ENCODE peak calls at places on chromosomes 4 and X, in six cellular contexts. N is K562, W is GM12878, U is H1, F is HepG2, T is GM12892. E is an unnamed sample.

GRCh38 chr4:38328963-38329729 is 334.9 kb upstream of the KLF3 start:
- DNase-seq in W (no peak), F (no peak), T (no peak), U (no peak), N (no peak), E (no peak)

GRCh38 chr4:175509320-175509719 is 302.7 kb downstream of the GPM6A start:
- DNase-seq in F (peak; percentile 12), W (no peak), U (peak; percentile 9), N (peak; percentile 5), T (no peak), E (no peak)

GRCh38 chr4:16659120-16659519 is 239.3 kb downstream of the LDB2 start:
- DNase-seq in N (no peak), U (no peak), W (no peak), F (no peak), T (no peak), E (no peak)

GRCh38 chr4:77104405-77105292 is 28.9 kb upstream of the CCNI start:
- DNase-seq in W (no peak), U (no peak), T (no peak), N (no peak), F (no peak), E (no peak)

GRCh38 chr4:98568896-98569663 is 89.3 kb downstream of the TSPAN5 start:
- DNase-seq in T (no peak), W (no peak), N (no peak), U (no peak), F (no peak), E (no peak)

GRCh38 chrX:19344207-19344534 is 444 bp downstream of the PDHA1 start:
- DNase-seq in W (no peak), U (no peak), F (no peak), N (no peak), T (no peak), E (no peak)

GRCh38 chr4:120769227-120769626 is 153.3 kb downstream of the PRDM5 start:
- DNase-seq in F (no peak), U (no peak), N (no peak), T (no peak), W (no peak), E (no peak)

GRCh38 chr4:6937201-6937600 is 27.6 kb downstream of the TBC1D14 start:
- DNase-seq in U (no peak), T (no peak), N (no peak), F (no peak), W (no peak), E (no peak)

GRCh38 chr4:38819569-38819968 is 15.0 kb upstream of the TLR1 start:
- DNase-seq in F (no peak), N (no peak), W (peak; percentile 68), U (no peak), T (no peak), E (no peak)

GRCh38 chrX:120560405-120560841 is 339 bp downstream of the CUL4B start:
- DNase-seq in U (no peak), W (no peak), F (peak; percentile 32), T (no peak), N (no peak), E (no peak)

GRCh38 chrX:120562569-120562926 is 1.8 kb upstream of the CUL4B start:
- DNase-seq in N (no peak), W (no peak), U (no peak), F (no peak), T (no peak), E (no peak)

GRCh38 chrX:120560842-120561633 is at the start of gene CUL4B:
- DNase-seq in T (peak; percentile 45), W (peak; percentile 72), U (peak; percentile 88), F (peak; percentile 91), N (peak; percentile 92), E (peak; percentile 42)

GRCh38 chrX:120559799-120560198 is 963 bp downstream of the CUL4B start:
- DNase-seq in F (no peak), W (no peak), T (no peak), N (no peak), U (no peak), E (no peak)

DNA sequence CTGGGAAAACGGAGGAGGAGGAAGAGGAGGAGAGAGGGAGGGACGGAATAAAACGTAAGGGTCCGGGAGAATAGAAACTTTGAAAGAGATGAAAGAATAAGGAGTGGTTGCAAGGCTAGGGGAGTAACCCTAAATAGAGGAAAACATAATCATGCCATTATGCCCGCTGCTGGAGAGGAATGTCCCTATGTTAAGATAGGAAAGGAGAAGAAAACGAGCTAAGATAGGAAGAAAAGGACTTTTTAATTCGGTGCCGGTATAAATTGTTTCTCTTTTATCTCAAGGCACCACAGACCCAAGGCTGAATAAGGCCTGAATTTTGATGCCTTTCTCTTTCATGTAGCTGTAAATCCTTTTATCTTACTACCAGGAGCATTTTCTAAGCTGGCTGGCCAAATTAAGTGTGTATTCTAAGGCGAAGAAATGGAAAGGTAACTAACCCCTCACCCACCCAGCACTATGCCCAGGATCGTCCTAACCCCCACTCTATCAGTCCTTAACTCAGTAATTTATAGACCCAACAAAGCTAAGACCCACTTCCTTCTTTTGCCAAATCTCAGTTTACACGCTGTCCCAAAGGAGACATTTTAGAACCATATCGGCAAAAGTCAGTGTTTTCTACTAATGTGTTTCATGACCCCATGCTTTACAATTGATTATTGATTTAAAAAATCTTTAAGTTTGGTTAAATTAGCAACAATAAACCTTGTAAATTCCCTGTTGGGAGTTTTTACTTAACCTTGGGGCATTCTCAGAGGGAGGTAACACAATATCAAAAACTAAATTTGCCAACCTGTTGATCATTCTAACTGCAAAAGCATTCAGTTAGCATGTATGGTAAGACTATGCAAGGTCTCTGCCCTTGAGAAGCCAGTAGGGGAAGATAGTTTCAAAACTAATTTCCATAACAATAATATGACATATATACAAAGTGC is 1.1 kb upstream of the CUL4B start:
- DNase-seq in W (no peak), T (no peak), N (no peak), U (no peak), F (no peak), E (no peak)
- TF ChIP-seq POLR2A in W (no peak), T (no peak), N (peak; percentile 79), U (no peak), F (no peak), E (no peak)

GRCh38 chrX:11531226-11531625 is 134.5 kb downstream of the ARHGAP6 start:
- DNase-seq in W (no peak), T (no peak), N (peak; percentile 34), F (no peak), U (no peak), E (no peak)
- TF ChIP-seq TAF1 in W (no peak), T (no peak), N (no peak), F (no peak), U (no peak), E (no peak)

DNA sequence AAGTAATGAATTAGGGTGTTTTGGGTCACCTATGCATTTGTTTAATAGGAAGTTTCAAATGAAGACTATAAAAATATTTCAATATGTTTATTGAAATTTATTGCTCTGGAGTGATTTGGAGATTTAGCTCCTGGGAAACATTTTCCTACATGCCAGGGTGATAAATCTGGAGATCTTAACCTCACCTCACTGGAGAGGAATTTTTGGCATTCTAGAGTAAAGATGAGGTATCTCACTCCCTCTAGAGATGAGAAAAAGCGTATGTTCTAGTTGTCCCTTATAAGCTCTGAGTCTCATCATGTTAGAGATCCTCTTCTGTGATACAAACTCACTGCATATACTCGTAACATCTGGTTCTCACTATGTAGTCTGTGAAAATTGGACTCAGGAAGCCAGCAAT is 219.0 kb downstream of the KLHL4 start:
- DNase-seq in N (no peak), T (no peak), W (no peak), F (no peak), U (no peak), E (no peak)
- TF ChIP-seq POLR2A in N (no peak), T (no peak), W (no peak), F (no peak), U (no peak), E (no peak)

GRCh38 chrX:17689971-17690409 is 47.3 kb upstream of the SCML1 start:
- DNase-seq in N (peak; percentile 22), W (peak; percentile 7), U (no peak), T (no peak), F (peak; percentile 35), E (no peak)
- TF ChIP-seq TAF1 in N (no peak), W (no peak), U (no peak), T (no peak), F (no peak), E (no peak)

GRCh38 chr4:184474261-184475095 is at the start of gene IRF2:
- DNase-seq in N (peak; percentile 97), U (peak; percentile 77), W (peak; percentile 93), T (peak; percentile 88), F (peak; percentile 93), E (peak; percentile 90)
- TF ChIP-seq POLR2A in N (peak; percentile 91), U (no peak), W (peak; percentile 87), T (peak; percentile 65), F (no peak), E (no peak)

GRCh38 chr4:101938836-101939235 is 148.3 kb downstream of the BANK1 start:
- DNase-seq in W (no peak), U (no peak), N (no peak), F (no peak), T (no peak), E (no peak)
- TF ChIP-seq TAF1 in W (no peak), U (no peak), N (no peak), F (no peak), T (no peak), E (no peak)

DNA sequence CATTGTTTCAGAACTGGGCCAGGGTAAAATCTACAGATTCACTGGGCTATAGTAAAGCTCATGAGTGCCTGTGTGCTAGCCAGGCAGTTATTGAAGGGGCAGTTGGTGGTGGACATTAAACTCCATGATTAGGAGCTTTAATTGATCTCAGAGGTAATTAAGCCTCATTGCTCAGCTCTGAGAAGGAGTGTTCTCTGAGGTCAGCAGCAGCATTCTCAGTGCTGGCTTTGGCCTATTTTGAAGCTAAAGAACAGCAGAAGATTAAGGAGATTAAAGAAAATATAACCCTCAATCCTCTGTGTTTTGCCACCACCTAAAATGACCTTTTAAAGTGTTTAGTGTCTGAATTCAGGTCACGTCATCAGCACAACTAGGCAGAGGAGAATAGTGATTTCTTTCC is 42.5 kb downstream of the EGF start:
- DNase-seq in T (no peak), W (no peak), U (no peak), F (no peak), N (no peak), E (no peak)
- TF ChIP-seq POLR2A in T (no peak), W (no peak), U (no peak), F (no peak), N (no peak), E (no peak)

GRCh38 chr4:146916479-146917076 is 29.1 kb downstream of the TTC29 start:
- DNase-seq in W (peak; percentile 2), F (peak; percentile 10), N (peak; percentile 19), T (no peak), U (no peak), E (no peak)
- TF ChIP-seq TAF1 in W (no peak), F (no peak), N (no peak), T (no peak), U (no peak), E (no peak)

E was measured in GM12891.